ENCODE peak calls at places on chromosomes 4 and X, in five cellular contexts. C is endodermal cell, L is AG09309, W is endothelial cell of umbilical vein, M is stomach. N is an unnamed sample.

GRCh38 chr4:72430988-72431387 is 138.0 kb downstream of the ADAMTS3 start:
- DNase-seq in C (no peak), L (no peak), M (no peak), W (no peak), N (no peak)

GRCh38 chr4:118762753-118763477 is 73.0 kb downstream of the SEC24D start:
- DNase-seq in M (no peak), L (no peak), C (no peak), W (no peak), N (peak; percentile 84)

GRCh38 chr4:98706200-98706813 is 47.9 kb upstream of the TSPAN5 start:
- DNase-seq in C (no peak), L (no peak), M (no peak), W (no peak), N (no peak)

GRCh38 chr4:84238247-84239090 is 260.6 kb downstream of the NKX6-1 start:
- DNase-seq in L (peak; percentile 45), W (no peak), M (no peak), C (no peak), N (peak; percentile 2)

GRCh38 chrX:71098302-71098701 is 2.7 kb downstream of the FOXO4 start:
- DNase-seq in C (peak; percentile 51), M (peak; percentile 60), W (peak; percentile 53), L (no peak), N (peak; percentile 63)

GRCh38 chr4:3405176-3405575 is 36.6 kb upstream of the HGFAC start:
- DNase-seq in L (no peak), C (no peak), M (no peak), W (no peak), N (no peak)

GRCh38 chr4:7581477-7581876 is 146.7 kb upstream of the PSAPL1 start:
- DNase-seq in L (no peak), W (peak; percentile 17), C (peak; percentile 93), M (no peak), N (peak; percentile 10)

GRCh38 chrX:13293700-13294099 is 26.2 kb downstream of the ATXN3L start:
- DNase-seq in L (no peak), M (no peak), C (no peak), W (peak; percentile 41), N (no peak)

GRCh38 chr4:115228851-115229250 is 115.4 kb upstream of the NDST4 start:
- DNase-seq in W (no peak), M (no peak), L (no peak), C (no peak), N (no peak)

GRCh38 chr4:6983500-6984142 is 59.6 kb upstream of the TADA2B start:
- DNase-seq in W (peak; percentile 85), M (no peak), L (no peak), C (no peak), N (no peak)

GRCh38 chr4:6332042-6332668 is 62.5 kb downstream of the WFS1 start:
- DNase-seq in L (no peak), M (peak; percentile 54), C (peak; percentile 88), W (peak; percentile 42), N (peak; percentile 48)

GRCh38 chr4:67915400-67915966 is 31.7 kb upstream of the TMPRSS11D start:
- DNase-seq in L (no peak), M (no peak), C (no peak), W (no peak), N (no peak)

GRCh38 chr4:4296283-4296846 is 6.3 kb downstream of the ZBTB49 start:
- DNase-seq in M (no peak), L (no peak), C (no peak), W (no peak), N (no peak)

GRCh38 chr4:125736057-125736456 is 421.3 kb downstream of the FAT4 start:
- DNase-seq in C (peak; percentile 64), W (peak; percentile 62), L (no peak), M (no peak), N (peak; percentile 79)
- TF ChIP-seq CTCF in C (peak; percentile 45), W (peak; percentile 19), L (peak; percentile 30), M (no peak), N (peak; percentile 18)

GRCh38 chr4:13493793-13494192 is 9.7 kb upstream of the RAB28 start:
- DNase-seq in C (no peak), W (no peak), M (no peak), L (no peak), N (no peak)
- H3K4me3 ChIP-seq in C (no peak overlapping the region), W (no peak overlapping the region), M (no peak overlapping the region), L (no peak overlapping the region), N (no peak overlapping the region)

GRCh38 chr4:113328514-113328913 is 279.1 kb downstream of the ANK2 start:
- DNase-seq in M (no peak), L (no peak), W (no peak), C (peak; percentile 83), N (peak; percentile 11)
- TF ChIP-seq CTCF in M (peak; percentile 13), L (peak; percentile 43), W (peak; percentile 53), C (peak; percentile 85), N (peak; percentile 45)

DNA sequence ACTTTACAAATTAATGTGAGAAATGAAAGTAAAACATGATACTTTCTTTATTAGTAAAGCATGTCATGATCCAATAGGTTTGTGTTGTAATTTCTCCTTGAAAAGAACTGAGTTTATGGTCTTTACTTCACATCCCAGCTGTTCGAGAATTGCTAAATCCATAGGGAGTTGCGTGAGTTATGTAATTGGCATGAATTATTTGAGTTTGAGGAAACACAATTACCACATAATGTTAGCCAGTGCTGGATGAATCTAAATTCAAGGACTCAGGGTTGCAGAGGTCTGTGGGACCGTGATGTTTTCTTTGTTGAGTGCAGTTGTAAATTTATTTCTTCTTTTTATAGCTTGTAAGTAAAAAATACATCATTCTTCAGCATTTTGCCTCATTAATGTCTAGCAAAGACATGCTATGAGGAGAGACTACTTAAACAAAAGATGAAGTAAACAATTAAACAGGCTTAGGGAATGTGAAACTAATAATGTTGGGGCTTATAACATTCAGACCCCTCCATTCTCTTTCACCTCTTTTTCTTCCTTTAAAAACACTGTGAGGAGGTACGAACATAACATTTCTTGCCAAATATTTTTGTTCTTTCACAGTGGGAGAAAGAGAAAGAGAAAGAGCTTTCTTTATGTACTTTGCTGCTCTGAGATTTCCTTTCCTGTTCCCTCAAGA is 159.7 kb upstream of the ANK2 start:
- DNase-seq in C (no peak), W (no peak), L (peak; percentile 82), M (no peak), N (peak; percentile 93)
- H3K4me3 ChIP-seq in C (no peak overlapping the region), W (no peak overlapping the region), L (no peak overlapping the region), M (peak overlapping the region; percentile 23), N (no peak overlapping the region)

GRCh38 chr4:156977435-156978160 is 6.0 kb upstream of the PDGFC start:
- DNase-seq in C (no peak), M (no peak), L (peak; percentile 78), W (no peak), N (peak; percentile 95)
- TF ChIP-seq CTCF in C (no peak), M (no peak), L (no peak), W (no peak), N (no peak)

DNA sequence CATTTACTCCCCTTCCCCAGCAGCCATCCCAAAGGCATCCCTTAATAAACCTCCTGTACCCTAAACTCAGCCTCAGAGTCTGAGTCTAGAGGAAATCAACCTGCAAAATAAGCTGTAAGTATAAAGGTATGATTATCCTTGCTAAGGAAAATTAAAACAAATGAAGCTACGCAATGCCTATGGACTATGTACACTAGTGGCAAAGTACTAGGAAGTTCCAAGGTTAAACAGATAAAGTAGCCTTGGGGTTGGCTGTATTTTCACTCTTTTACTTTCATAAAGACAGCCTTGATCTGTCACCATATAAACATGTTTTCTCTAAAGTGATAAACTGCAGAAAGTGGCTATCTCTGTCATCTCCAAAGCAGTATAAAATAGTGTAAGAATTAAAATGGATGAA is 35.9 kb downstream of the MAP3K15 start:
- DNase-seq in W (no peak), L (no peak), M (no peak), C (no peak), N (no peak)
- H3K4me3 ChIP-seq in W (no peak overlapping the region), L (no peak overlapping the region), M (no peak overlapping the region), C (no peak overlapping the region), N (no peak overlapping the region)

DNA sequence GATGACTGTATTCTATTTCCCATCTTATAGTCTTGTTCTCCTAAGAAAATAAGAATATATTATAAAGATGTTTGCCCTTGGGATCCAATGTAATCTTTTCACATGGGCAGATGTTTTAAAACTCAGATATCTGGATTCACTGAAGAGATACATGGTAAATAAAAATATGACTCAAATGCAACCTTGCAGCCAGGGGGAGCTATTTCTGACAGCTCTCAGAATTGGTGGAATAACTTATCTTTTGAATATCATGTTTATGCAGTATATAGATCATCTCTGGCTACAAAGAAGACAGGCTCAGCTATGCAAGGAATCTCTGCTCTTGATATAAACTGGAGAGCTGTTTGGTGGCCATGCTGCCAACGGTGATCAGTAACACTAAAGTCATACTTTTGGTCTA is 274.7 kb downstream of the GLUD2 start:
- DNase-seq in W (no peak), M (no peak), C (no peak), L (no peak), N (no peak)
- TF ChIP-seq CTCF in W (no peak), M (no peak), C (peak; percentile 52), L (no peak), N (no peak)

GRCh38 chrX:153886915-153887314 is 942 bp upstream of the L1CAM start:
- DNase-seq in L (no peak), W (no peak), C (peak; percentile 62), M (no peak), N (no peak)

GRCh38 chrX:153884136-153885076 is 1.6 kb downstream of the L1CAM start:
- DNase-seq in L (no peak), C (no peak), W (no peak), M (no peak), N (no peak)

GRCh38 chrX:153885208-153885787 is 675 bp downstream of the L1CAM start:
- DNase-seq in C (no peak), W (no peak), M (no peak), L (no peak), N (no peak)

GRCh38 chrX:153887385-153887784 is 1.4 kb upstream of the L1CAM start:
- DNase-seq in L (no peak), C (no peak), W (no peak), M (no peak), N (no peak)

GRCh38 chrX:153885968-153886903 is at the start of gene L1CAM:
- DNase-seq in C (peak; percentile 80), W (no peak), L (no peak), M (no peak), N (no peak)
- H3K4me3 ChIP-seq in C (no peak within 1 kb of the TSS), W (no peak within 1 kb of the TSS), L (no peak within 1 kb of the TSS), M (peak within 1 kb of the TSS; percentile 16), N (peak within 1 kb of the TSS; percentile 21)

GRCh38 chr4:139655116-139655515 is 10.5 kb upstream of the MGST2 start:
- DNase-seq in M (no peak), L (peak; percentile 27), C (no peak), W (peak; percentile 61), N (peak; percentile 83)
- TF ChIP-seq CTCF in M (peak; percentile 22), L (peak; percentile 57), C (peak; percentile 60), W (peak; percentile 41), N (peak; percentile 59)